ENCODE peak calls at places on chromosomes 11 and 22, in ten cellular contexts. P is stimulated activated naive CD4-positive, alpha-beta T cell; W is mesenchymal stem cell; A is MM.1S; C is LoVo; X is dorsolateral prefrontal cortex; E is epithelial cell of esophagus; N is A549; R is AG09309; V is fibroblast of the conjunctiva. G is an unnamed sample.
A peak's percentile ranks its signal among the peaks of the same experiment; 100 is the strongest.

GRCh38 chr22:28547132-28547842 is 132.4 kb downstream of the TTC28 start:
- DNase-seq in P (no peak), W (peak; percentile 4), A (no peak), C (no peak), X (no peak), E (peak; percentile 22), N (peak; percentile 30), R (peak; percentile 59), V (peak; percentile 49), G (no peak)

GRCh38 chr22:36287881-36288515 is 35.1 kb downstream of the APOL1 start:
- DNase-seq in P (no peak), W (no peak), A (no peak), C (no peak), X (no peak), E (no peak), N (no peak), R (no peak), V (no peak), G (peak; percentile 16)

GRCh38 chr11:20026629-20027545 is 133.4 kb downstream of the DBX1 start:
- DNase-seq in P (no peak), W (no peak), A (no peak), C (no peak), X (no peak), E (peak; percentile 95), N (no peak), R (no peak), V (no peak), G (no peak)

GRCh38 chr11:1639102-1639620 is 9.6 kb downstream of the KRTAP5-5 start:
- DNase-seq in P (no peak), W (no peak), A (no peak), C (no peak), X (no peak), E (no peak), N (no peak), R (no peak), V (no peak), G (peak; percentile 63)

GRCh38 chr11:119361056-119361787 is 14.7 kb upstream of the MFRP start:
- DNase-seq in P (no peak), W (peak; percentile 87), A (peak; percentile 30), C (peak; percentile 18), X (no peak), E (peak; percentile 97), N (peak; percentile 74), R (peak; percentile 46), V (peak; percentile 78), G (peak; percentile 78)

GRCh38 chr22:42797021-42797420 is 60.1 kb downstream of the ARFGAP3 start:
- DNase-seq in P (no peak), W (no peak), A (no peak), C (no peak), X (no peak), E (no peak), N (no peak), R (no peak), V (no peak), G (peak; percentile 44)

GRCh38 chr11:126391970-126392637 is 36.6 kb downstream of the ST3GAL4 start:
- DNase-seq in P (no peak), W (no peak), A (no peak), C (no peak), X (peak; percentile 60), E (peak; percentile 90), N (peak; percentile 14), R (no peak), V (no peak), G (no peak)

GRCh38 chr11:5851002-5851401 is 6.5 kb downstream of the OR52E8 start:
- DNase-seq in P (no peak), W (no peak), A (no peak), C (no peak), X (no peak), E (no peak), N (no peak), R (no peak), V (no peak), G (no peak)

GRCh38 chr11:47060807-47061206 is 115.9 kb downstream of the ARFGAP2 start:
- DNase-seq in P (no peak), W (peak; percentile 47), A (no peak), C (no peak), X (no peak), E (no peak), N (peak; percentile 31), R (no peak), V (no peak), G (no peak)

GRCh38 chr11:7473702-7474101 is 11.6 kb upstream of the OLFML1 start:
- DNase-seq in P (no peak), W (no peak), A (no peak), C (no peak), X (no peak), E (no peak), N (no peak), R (no peak), V (no peak), G (no peak)

GRCh38 chr22:50610041-50610451 is 9.5 kb downstream of the MAPK8IP2 start:
- DNase-seq in P (no peak), W (no peak), A (no peak), C (no peak), X (no peak), E (no peak), N (no peak), R (no peak), V (no peak), G (no peak)

GRCh38 chr22:29166180-29166579 is 39.5 kb upstream of the EMID1 start:
- DNase-seq in P (no peak), W (no peak), A (no peak), C (no peak), X (no peak), E (no peak), N (no peak), R (no peak), V (no peak), G (no peak)

GRCh38 chr11:126990716-126991480 is 9.7 kb downstream of the KIRREL3 start:
- DNase-seq in P (no peak), W (no peak), A (no peak), C (no peak), X (no peak), E (no peak), N (no peak), R (no peak), V (no peak), G (no peak)

GRCh38 chr11:133082453-133082781 is 449.9 kb downstream of the OPCML start:
- DNase-seq in P (no peak), W (no peak), A (no peak), C (no peak), X (no peak), E (no peak), N (no peak), R (no peak), V (no peak), G (peak; percentile 30)